ENCODE peak calls at places on chromosome 14, in ten cellular contexts. S, I, P, Q, D, F, L, B, K and N are unnamed samples. For H3K4me1, the result is how much of the 10 kb centered on the place peaks cover.

GRCh38 chr14:24613241-24613640 is 3.8 kb upstream of the GZMH start:
- DNase-seq in D (no peak), K (no peak), B (no peak), F (no peak), Q (no peak), L (no peak), P (no peak), S (no peak), I (no peak), N (no peak)

GRCh38 chr14:97218713-97219355 is 421.7 kb downstream of the VRK1 start:
- DNase-seq in Q (no peak), K (no peak), F (peak), S (no peak), L (peak), P (no peak), I (no peak), D (no peak), B (no peak), N (no peak)

GRCh38 chr14:73462078-73462715 is 3.9 kb upstream of the NUMB start:
- DNase-seq in I (no peak), L (no peak), Q (peak), S (peak), F (no peak), K (no peak), B (peak), D (peak), P (peak), N (no peak)

GRCh38 chr14:23646648-23647549 is 10.7 kb downstream of the DHRS2 start:
- DNase-seq in S (peak), F (no peak), L (no peak), Q (no peak), D (no peak), K (no peak), B (no peak), P (no peak), I (no peak), N (no peak)

GRCh38 chr14:98607341-98607910 is 664.6 kb downstream of the BCL11B start:
- DNase-seq in I (no peak), K (no peak), D (no peak), P (no peak), Q (no peak), B (no peak), F (no peak), S (no peak), L (no peak), N (no peak)

GRCh38 chr14:102442241-102443211 is 67.0 kb downstream of the ANKRD9 start:
- DNase-seq in I (no peak), K (no peak), Q (no peak), S (peak), D (no peak), B (peak), P (no peak), L (no peak), F (no peak), N (no peak)

GRCh38 chr14:74945261-74945851 is 10.0 kb downstream of the PGF start:
- DNase-seq in I (peak), Q (peak), L (peak), K (no peak), B (peak), D (peak), S (no peak), P (no peak), F (peak), N (no peak)

GRCh38 chr14:95464103-95464502 is 52.3 kb downstream of the SYNE3 start:
- DNase-seq in L (no peak), B (no peak), K (no peak), F (no peak), I (no peak), S (no peak), Q (no peak), P (no peak), D (no peak), N (no peak)

GRCh38 chr14:75989134-75989533 is 3.6 kb downstream of the IFT43 start:
- DNase-seq in K (no peak), S (peak), B (peak), Q (peak), L (no peak), I (no peak), D (no peak), F (no peak), P (no peak), N (no peak)

GRCh38 chr14:83463500-83464098 is 1929.9 kb upstream of the SEL1L start:
- DNase-seq in P (peak), B (no peak), S (peak), D (peak), K (no peak), Q (no peak), L (peak), F (peak), I (no peak), N (no peak)

GRCh38 chr14:29926701-29927595 is 699 bp downstream of the PRKD1 start:
- DNase-seq in S (peak), K (no peak), L (peak), B (peak), D (peak), I (no peak), Q (peak), P (peak), F (peak), N (peak)

GRCh38 chr14:39169541-39169900 is 612 bp downstream of the TRAPPC6B start:
- DNase-seq in P (no peak), L (no peak), S (no peak), F (no peak), I (no peak), K (no peak), Q (no peak), D (no peak), B (no peak), N (peak)

GRCh38 chr14:92500491-92500941 is 13.1 kb upstream of the RIN3 start:
- DNase-seq in I (no peak), K (no peak), P (no peak), L (peak), B (no peak), Q (no peak), F (no peak), D (no peak), S (peak), N (no peak)

GRCh38 chr14:69716483-69717187 is 50.3 kb upstream of the SRSF5 start:
- DNase-seq in I (no peak), D (no peak), S (no peak), P (no peak), K (no peak), F (no peak), Q (no peak), B (peak), L (no peak), N (peak)

GRCh38 chr14:93619176-93619793 is 169.0 kb downstream of the PRIMA1 start:
- DNase-seq in D (peak), F (no peak), S (peak), L (peak), Q (no peak), B (peak), I (peak), K (peak), P (peak), N (peak)

GRCh38 chr14:58717211-58717610 is 79.4 kb downstream of the DACT1 start:
- DNase-seq in P (no peak), S (no peak), B (no peak), I (no peak), Q (no peak), K (no peak), L (no peak), D (no peak), F (no peak), N (no peak)

GRCh38 chr14:30270200-30271161 is 288.5 kb upstream of the G2E3 start:
- DNase-seq in F (peak), P (peak), Q (peak), K (peak), I (peak), B (peak), L (peak), D (peak), S (peak), N (peak)

GRCh38 chr14:104707629-104708595 is 16.1 kb upstream of the ADSS1 start:
- DNase-seq in L (peak), B (no peak), F (no peak), S (no peak), D (no peak), P (no peak), I (no peak), K (no peak), Q (no peak), N (no peak)

GRCh38 chr14:74977164-74977900 is 21.9 kb upstream of the PGF start:
- DNase-seq in F (no peak), B (no peak), D (peak), I (no peak), Q (no peak), L (no peak), S (no peak), K (no peak), P (no peak), N (no peak)

GRCh38 chr14:105974902-105975301 is 448.5 kb downstream of the TMEM121 start:
- DNase-seq in L (peak), P (no peak), D (peak), I (peak), S (peak), B (peak), Q (no peak), F (peak), K (no peak), N (peak)

GRCh38 chr14:74313601-74314000 is 10.9 kb upstream of the ABCD4 start:
- DNase-seq in L (no peak), S (no peak), F (no peak), B (no peak), Q (no peak), D (no peak), I (no peak), K (no peak), P (no peak), N (no peak)

GRCh38 chr14:99360774-99361595 is 89.0 kb upstream of the BCL11B start:
- DNase-seq in I (peak), Q (no peak), D (peak), B (no peak), L (no peak), K (no peak), F (no peak), S (peak), P (no peak), N (no peak)

GRCh38 chr14:67526676-67527459 is 6.2 kb upstream of the PLEKHH1 start:
- DNase-seq in Q (no peak), I (peak), L (peak), P (peak), F (peak), S (peak), B (peak), D (peak), K (peak), N (no peak)

GRCh38 chr14:95183082-95183481 is 25.8 kb upstream of the DICER1 start:
- DNase-seq in Q (no peak), F (no peak), K (no peak), S (no peak), B (no peak), P (no peak), D (no peak), I (no peak), L (no peak), N (no peak)

GRCh38 chr14:39203659-39204606 is 28.9 kb downstream of the PNN start:
- DNase-seq in I (peak), K (no peak), D (peak), P (peak), Q (no peak), S (peak), L (no peak), F (no peak), B (peak), N (no peak)

GRCh38 chr14:57136669-57137068 is 132.0 kb downstream of the EXOC5 start:
- DNase-seq in D (no peak), B (no peak), S (no peak), K (no peak), I (no peak), P (no peak), L (peak), Q (peak), F (peak), N (no peak)

GRCh38 chr14:104035300-104035699 is 50.2 kb upstream of the ASPG start:
- DNase-seq in P (no peak), K (no peak), L (no peak), I (no peak), Q (no peak), D (no peak), B (no peak), S (no peak), F (no peak), N (no peak)

GRCh38 chr14:68819260-68819691 is 26.4 kb upstream of the ZFP36L1 start:
- DNase-seq in K (no peak), Q (peak), B (peak), L (peak), P (peak), I (peak), D (peak), F (peak), S (no peak), N (peak)

GRCh38 chr14:58918066-58918465 is 270.4 kb upstream of the DAAM1 start:
- DNase-seq in L (no peak), B (no peak), F (no peak), P (no peak), I (no peak), Q (no peak), D (no peak), K (no peak), S (no peak), N (no peak)

GRCh38 chr14:59028476-59029202 is 159.8 kb upstream of the DAAM1 start:
- DNase-seq in I (peak), B (peak), S (peak), L (peak), F (peak), Q (peak), P (peak), K (peak), D (peak), N (no peak)

GRCh38 chr14:73227812-73228781 is 9.2 kb upstream of the PAPLN start:
- DNase-seq in S (peak), D (no peak), B (peak), Q (peak), F (no peak), I (no peak), K (peak), L (peak), P (no peak), N (peak)

GRCh38 chr14:94079891-94080605 is 954 bp downstream of the DDX24 start:
- DNase-seq in D (no peak), B (no peak), Q (no peak), I (no peak), L (no peak), S (peak), F (no peak), K (no peak), P (no peak), N (no peak)

GRCh38 chr14:105085766-105086165 is 20.5 kb upstream of the GPR132 start:
- DNase-seq in Q (peak), I (no peak), P (peak), B (no peak), S (no peak), F (no peak), K (no peak), L (no peak), D (no peak), N (peak)

GRCh38 chr14:81437226-81437625 is 37.1 kb upstream of the STON2 start:
- DNase-seq in I (no peak), B (no peak), K (no peak), Q (no peak), P (no peak), F (no peak), L (no peak), S (no peak), D (no peak), N (no peak)

GRCh38 chr14:32259368-32260013 is 56.4 kb upstream of the RNU6-8 start:
- DNase-seq in K (no peak), B (no peak), S (peak), D (peak), Q (no peak), L (peak), P (no peak), I (peak), F (no peak), N (no peak)

GRCh38 chr14:60232185-60232584 is 16.8 kb upstream of the PPM1A start:
- DNase-seq in F (no peak), P (no peak), B (no peak), I (no peak), D (no peak), Q (no peak), K (no peak), S (no peak), L (no peak), N (no peak)

GRCh38 chr14:73591690-73592448 is at the start of gene ACOT4:
- DNase-seq in F (peak), L (peak), D (no peak), P (peak), B (peak), Q (peak), S (no peak), I (no peak), K (no peak), N (peak)

DNA sequence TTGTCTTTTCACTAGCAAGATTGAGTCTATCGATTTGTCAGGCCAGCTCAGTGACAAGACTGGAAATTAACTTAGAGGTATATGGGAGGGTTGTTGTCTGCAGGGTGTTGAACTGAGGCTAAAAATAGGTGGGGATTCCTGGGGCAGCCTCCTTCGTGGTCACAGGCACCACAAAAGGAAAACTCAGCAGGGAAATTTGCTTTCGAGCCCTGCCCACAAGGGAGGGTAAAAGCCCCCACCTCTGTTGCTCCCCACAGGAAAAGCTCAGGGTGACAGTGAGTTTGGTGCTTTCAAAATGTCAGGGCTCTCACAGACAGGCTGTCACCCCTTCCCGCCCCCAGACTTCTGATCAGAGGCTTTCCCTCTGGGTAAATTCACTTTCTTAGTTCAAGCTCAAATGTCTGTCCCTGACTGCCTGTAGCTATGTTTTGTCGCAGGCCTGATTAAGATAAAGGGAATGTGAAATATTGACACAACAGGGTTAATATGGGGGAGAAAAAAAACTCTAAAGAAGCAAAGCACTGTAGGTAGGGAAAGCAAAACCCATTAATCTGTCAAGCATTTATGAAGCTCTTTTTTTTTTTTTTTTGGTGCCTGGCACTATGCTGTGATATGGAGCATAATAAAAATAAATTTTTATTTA is 11.7 kb upstream of the NFKBIA start:
- DNase-seq in B (peak), I (no peak), S (no peak), K (no peak), Q (no peak), D (no peak), L (no peak), F (no peak), P (no peak), N (no peak)
- TF ChIP-seq POLR2AphosphoS5 in B (no peak), I (no peak), S (no peak), K (no peak), Q (no peak), D (no peak), L (no peak), F (no peak), P (no peak), N (no peak)

GRCh38 chr14:91366749-91367148 is 50.9 kb downstream of the CCDC88C start:
- DNase-seq in L (no peak), F (no peak), S (no peak), K (no peak), D (no peak), Q (no peak), B (no peak), P (no peak), I (no peak), N (no peak)
- H3K4me1 ChIP-seq in L (under half), F (under half), S (under half), K (half or more), D (under half), Q (under half), B (under half), P (under half), I (under half), N (half or more)

DNA sequence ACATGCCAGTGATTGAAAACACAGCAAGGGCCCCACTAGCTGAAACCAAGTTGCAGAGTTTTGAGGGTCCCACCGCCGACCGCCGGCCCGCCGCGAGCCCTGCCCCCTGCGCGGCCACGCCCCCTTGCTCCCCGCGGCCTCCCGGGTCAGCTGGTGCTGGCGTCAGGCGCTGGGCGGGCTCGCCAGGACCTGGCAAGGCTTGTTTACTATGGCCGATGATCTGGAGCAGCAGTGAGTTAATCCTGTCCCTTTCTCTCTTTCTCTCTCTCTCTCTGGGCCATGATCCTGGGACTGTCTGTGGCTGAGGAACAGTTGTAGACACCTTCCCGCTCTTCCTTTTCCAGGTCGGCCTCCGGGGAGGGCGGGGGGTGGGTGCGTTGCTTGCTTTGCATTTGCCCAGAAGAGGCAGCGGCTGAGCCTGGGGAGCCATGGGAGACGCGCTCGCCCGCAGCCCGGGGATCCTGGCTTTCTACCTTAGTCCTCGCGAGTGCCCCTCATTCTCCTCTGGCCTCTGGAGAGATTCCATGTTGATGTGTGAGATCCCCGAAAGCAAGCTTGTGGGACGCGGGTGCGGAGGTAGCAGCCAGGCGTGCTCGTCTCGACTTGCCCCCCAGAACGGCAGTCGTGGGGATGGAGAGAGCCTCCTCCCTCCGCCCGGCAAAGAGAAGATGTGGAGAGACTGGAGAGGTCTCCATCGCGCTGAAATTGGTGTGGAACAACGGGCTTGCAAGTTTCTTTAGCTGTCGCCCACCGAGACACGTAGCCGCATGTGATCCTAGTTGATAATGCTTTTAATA is at the start of gene ABHD4:
- DNase-seq in K (no peak), Q (peak), P (peak), D (peak), F (peak), B (peak), L (peak), S (peak), I (no peak), N (peak)
- TF ChIP-seq POLR2AphosphoS5 in K (no peak), Q (peak), P (peak), D (no peak), F (peak), B (peak), L (peak), S (peak), I (peak), N (peak)

GRCh38 chr14:20626274-20626673 is 15.2 kb downstream of the OR6S1 start:
- DNase-seq in F (no peak), K (no peak), D (no peak), S (no peak), P (no peak), L (no peak), I (no peak), B (no peak), Q (no peak), N (no peak)

GRCh38 chr14:20630340-20631022 is 11.0 kb downstream of the OR6S1 start:
- DNase-seq in L (peak), S (peak), D (peak), B (peak), I (peak), P (no peak), F (peak), Q (no peak), K (peak), N (no peak)

GRCh38 chr14:20631023-20631820 is 10.3 kb downstream of the OR6S1 start:
- DNase-seq in L (peak), Q (no peak), S (peak), I (no peak), K (no peak), F (peak), D (peak), B (peak), P (peak), N (no peak)

GRCh38 chr14:20627337-20628032 is 14.0 kb downstream of the OR6S1 start:
- DNase-seq in S (no peak), K (no peak), D (no peak), I (no peak), F (no peak), P (no peak), B (no peak), Q (no peak), L (no peak), N (no peak)

DNA sequence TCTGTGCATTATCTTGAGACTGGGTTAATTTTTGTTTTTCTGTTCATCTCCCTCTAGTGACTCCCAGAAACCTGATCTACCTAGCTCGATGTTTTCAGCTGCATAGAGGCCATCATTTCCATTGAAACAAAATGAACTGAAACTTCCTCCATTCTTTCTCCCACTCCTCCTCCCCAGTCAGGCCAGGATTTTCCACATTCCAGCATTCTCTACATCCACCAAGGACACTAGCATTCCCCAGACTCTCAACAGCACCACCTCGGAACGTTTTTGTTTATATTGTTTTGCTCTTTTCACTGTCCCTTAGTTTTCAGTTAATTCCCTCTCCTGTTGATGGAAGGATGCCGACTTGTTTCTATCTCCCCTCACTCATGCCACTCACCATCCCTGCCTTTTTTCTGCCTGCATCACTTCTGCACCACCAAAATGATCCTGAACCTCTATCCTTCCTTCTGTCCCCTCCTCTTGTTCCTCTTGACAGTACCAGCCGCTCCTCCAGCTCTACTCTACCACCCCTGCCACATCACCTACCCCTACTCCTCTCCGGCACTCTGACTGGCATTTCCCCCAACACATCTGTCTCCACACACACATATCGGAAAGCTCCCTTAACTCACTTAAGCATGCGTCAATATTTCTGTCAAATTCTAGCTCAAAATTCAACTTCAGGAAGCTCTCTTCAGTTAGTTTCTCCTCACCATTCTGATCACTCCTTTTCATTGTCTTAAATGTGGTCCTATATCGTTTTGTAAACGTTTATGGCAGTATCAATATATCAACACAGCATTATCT is 13.2 kb downstream of the OR6S1 start:
- DNase-seq in S (no peak), B (no peak), D (no peak), Q (no peak), K (no peak), L (peak), F (no peak), I (no peak), P (no peak), N (no peak)
- H3K4me1 ChIP-seq in S (half or more), B (under half), D (under half), Q (half or more), K (under half), L (under half), F (under half), I (under half), P (under half), N (under half)